ENCODE peak calls at places on chromosomes 12 and 14, in five cellular contexts. U is psoas muscle, T is Caki2, G is nucleus accumbens, O is D341Med. I is an unnamed sample.

GRCh38 chr14:102939820-102940561 is 17.5 kb downstream of the AMN start:
- DNase-seq in U (no peak), G (no peak), T (no peak), O (no peak), I (no peak)

GRCh38 chr12:5138845-5139244 is 95.2 kb downstream of the KCNA5 start:
- DNase-seq in T (no peak), U (no peak), O (no peak), G (no peak), I (no peak)

GRCh38 chr14:67456732-67457131 is 31.8 kb downstream of the TMEM229B start:
- DNase-seq in U (no peak), T (no peak), O (no peak), G (no peak), I (no peak)

GRCh38 chr14:71321556-71322315 is 414.5 kb downstream of the PCNX1 start:
- DNase-seq in O (no peak), T (peak), G (no peak), U (no peak), I (peak)

GRCh38 chr12:54689984-54690383 is 41.8 kb upstream of the DCD start:
- DNase-seq in U (no peak), G (no peak), O (no peak), T (no peak), I (no peak)

GRCh38 chr12:107684990-107685359 is 624 bp upstream of the PWP1 start:
- DNase-seq in U (no peak), O (no peak), G (no peak), T (no peak), I (no peak)

GRCh38 chr12:2998789-2999264 is 39.6 kb downstream of the TEAD4 start:
- DNase-seq in G (no peak), O (no peak), U (peak), T (no peak), I (no peak)

GRCh38 chr12:53676715-53677611 is 1.1 kb upstream of the ATP5MC2 start:
- DNase-seq in T (no peak), G (peak), O (peak), U (peak), I (peak)

GRCh38 chr12:96047151-96047620 is 11.8 kb upstream of the LTA4H start:
- DNase-seq in T (no peak), O (no peak), U (no peak), G (no peak), I (no peak)

GRCh38 chr14:76884853-76885276 is 58.7 kb downstream of the LRRC74A start:
- DNase-seq in U (peak), T (no peak), G (no peak), O (no peak), I (no peak)

GRCh38 chr12:107832441-107832840 is 57.9 kb downstream of the ASCL4 start:
- DNase-seq in G (no peak), O (no peak), U (no peak), T (no peak), I (no peak)

GRCh38 chr12:62711626-62712305 is 223.2 kb downstream of the PPM1H start:
- DNase-seq in U (no peak), O (no peak), T (peak), G (no peak), I (no peak)

GRCh38 chr14:69036757-69037506 is 57.8 kb upstream of the ACTN1 start:
- DNase-seq in U (no peak), G (no peak), T (no peak), O (no peak), I (no peak)

GRCh38 chr14:71438684-71439083 is 493.5 kb upstream of the RGS6 start:
- DNase-seq in O (no peak), U (no peak), T (peak), G (peak), I (peak)

GRCh38 chr12:98678236-98678945 is 33.3 kb downstream of the APAF1 start:
- DNase-seq in O (no peak), G (no peak), U (no peak), T (no peak), I (no peak)

GRCh38 chr12:110741795-110742717 is 635 bp downstream of the PPP1CC start:
- DNase-seq in U (peak), O (peak), G (peak), T (no peak), I (peak)

GRCh38 chr14:99357151-99357550 is 85.2 kb upstream of the BCL11B start:
- DNase-seq in O (no peak), U (no peak), G (no peak), T (no peak), I (no peak)

GRCh38 chr12:121568971-121569808 is 11.6 kb downstream of the KDM2B start:
- DNase-seq in T (no peak), G (no peak), U (no peak), O (no peak), I (no peak)

GRCh38 chr12:84727964-84728363 is 184.6 kb downstream of the SLC6A15 start:
- DNase-seq in O (no peak), G (no peak), T (peak), U (no peak), I (no peak)

GRCh38 chr12:67441736-67442346 is 172.7 kb downstream of the CAND1 start:
- DNase-seq in T (peak), U (peak), G (peak), O (peak), I (peak)

GRCh38 chr12:104669851-104670337 is 213.1 kb downstream of the CHST11 start:
- DNase-seq in T (no peak), U (peak), G (no peak), O (no peak), I (no peak)

GRCh38 chr12:123897221-123897620 is 75.4 kb downstream of the CCDC92 start:
- DNase-seq in G (no peak), T (peak), O (no peak), U (no peak), I (no peak)

GRCh38 chr12:130097798-130098255 is 64.4 kb upstream of the FZD10 start:
- DNase-seq in T (no peak), O (no peak), U (no peak), G (no peak), I (no peak)

GRCh38 chr12:14955876-14956811 is 5.3 kb downstream of the ARHGDIB start:
- DNase-seq in U (no peak), G (no peak), O (no peak), T (no peak), I (no peak)

GRCh38 chr12:94671917-94672316 is 21.6 kb upstream of the TMCC3 start:
- DNase-seq in O (no peak), G (no peak), U (no peak), T (no peak), I (no peak)

GRCh38 chr12:24948816-24949722 is at the start of gene BCAT1:
- DNase-seq in T (no peak), G (peak), U (peak), O (peak), I (peak)

GRCh38 chr12:117835113-117835512 is 133.7 kb downstream of the KSR2 start:
- DNase-seq in U (no peak), T (no peak), G (no peak), O (no peak), I (no peak)

GRCh38 chr12:65465766-65466547 is 187.5 kb downstream of the MSRB3 start:
- DNase-seq in T (no peak), O (no peak), U (no peak), G (no peak), I (no peak)

GRCh38 chr12:93199831-93200236 is 177.9 kb upstream of the NUDT4 start:
- DNase-seq in U (no peak), G (no peak), O (no peak), T (no peak), I (no peak)

GRCh38 chr14:33229269-33229924 is 290.7 kb downstream of the NPAS3 start:
- DNase-seq in O (no peak), G (peak), T (no peak), U (no peak), I (peak)

GRCh38 chr14:99545574-99545973 is 58.4 kb downstream of the CCDC85C start:
- DNase-seq in O (no peak), G (no peak), T (no peak), U (no peak), I (no peak)

GRCh38 chr12:104137175-104137901 is 672 bp downstream of the NFYB start:
- DNase-seq in G (peak), U (peak), O (peak), T (peak), I (no peak)

I was measured in hippocampal formation.